ENCODE peak calls at places on chromosomes 2 and 18, in five cellular contexts. A is adipocyte; T is naive thymus-derived CD4-positive, alpha-beta T cell; F is Peyer's patch; E is CD8-positive, alpha-beta memory T cell. Q is an unnamed sample.

GRCh38 chr2:14422426-14422825 is 210.1 kb upstream of the LRATD1 start:
- DNase-seq in A (no peak), T (no peak), F (no peak), E (no peak), Q (no peak)

GRCh38 chr2:39359453-39360038 is 77.5 kb downstream of the MAP4K3 start:
- DNase-seq in A (no peak), T (no peak), F (no peak), E (no peak), Q (no peak)

GRCh38 chr18:9133225-9133624 is 3.4 kb upstream of the ANKRD12 start:
- DNase-seq in A (no peak), T (no peak), F (no peak), E (no peak), Q (no peak)

GRCh38 chr2:157784169-157784822 is 91.8 kb downstream of the ACVR1 start:
- DNase-seq in A (peak; percentile 57), T (peak; percentile 26), F (peak; percentile 83), E (no peak), Q (no peak)

GRCh38 chr2:141889788-141890187 is 241.0 kb downstream of the LRP1B start:
- DNase-seq in A (no peak), T (no peak), F (no peak), E (no peak), Q (no peak)

GRCh38 chr2:53473236-53473635 is 294.4 kb upstream of the CHAC2 start:
- DNase-seq in A (no peak), T (no peak), F (no peak), E (no peak), Q (peak; percentile 33)

GRCh38 chr18:49241852-49242251 is 218.6 kb downstream of the DYM start:
- DNase-seq in A (peak; percentile 50), T (no peak), F (no peak), E (no peak), Q (no peak)

GRCh38 chr18:7645756-7646155 is 78.6 kb downstream of the PTPRM start:
- DNase-seq in A (no peak), T (no peak), F (no peak), E (no peak), Q (no peak)

GRCh38 chr2:224712346-224712745 is 3.8 kb downstream of the CCDC195 start:
- DNase-seq in A (peak; percentile 33), T (no peak), F (no peak), E (no peak), Q (no peak)

GRCh38 chr2:176612736-176613135 is 343.5 kb downstream of the MTX2 start:
- DNase-seq in A (no peak), T (no peak), F (no peak), E (no peak), Q (no peak)

GRCh38 chr2:774436-774835 is 97.2 kb upstream of the TMEM18 start:
- DNase-seq in A (no peak), T (no peak), F (no peak), E (no peak), Q (no peak)

GRCh38 chr2:239498981-239499633 is 98.3 kb upstream of the HDAC4 start:
- DNase-seq in A (no peak), T (no peak), F (peak; percentile 59), E (no peak), Q (no peak)

GRCh38 chr2:166060191-166060590 is 67.6 kb downstream of the SCN1A start:
- DNase-seq in A (peak; percentile 45), T (no peak), F (no peak), E (no peak), Q (no peak)

GRCh38 chr2:120986898-120987650 is 251.4 kb downstream of the GLI2 start:
- DNase-seq in A (no peak), T (no peak), F (peak; percentile 37), E (no peak), Q (no peak)

GRCh38 chr2:108968619-108969018 is 20.4 kb downstream of the EDAR start:
- DNase-seq in A (no peak), T (no peak), F (peak; percentile 79), E (no peak), Q (no peak)

GRCh38 chr2:46095821-46096220 is 201.4 kb upstream of the EPAS1 start:
- DNase-seq in A (no peak), T (no peak), F (no peak), E (no peak), Q (no peak)
- H3K9me3 ChIP-seq in A (peaks cover 10% of the 10 kb centered on the region), T (no peaks in the 10 kb centered on the region), F (no peaks in the 10 kb centered on the region), E (no peaks in the 10 kb centered on the region), Q (no peaks in the 10 kb centered on the region)

GRCh38 chr18:55301196-55301540 is 286.8 kb downstream of the TCF4 start:
- DNase-seq in A (peak; percentile 71), T (no peak), F (no peak), E (no peak), Q (no peak)
- H3K36me3 ChIP-seq in A (no peaks in the 10 kb centered on the region), T (no peaks in the 10 kb centered on the region), F (no peaks in the 10 kb centered on the region), E (no peaks in the 10 kb centered on the region), Q (no peaks in the 10 kb centered on the region)

GRCh38 chr18:58325521-58325908 is 281.5 kb downstream of the NEDD4L start:
- DNase-seq in A (peak; percentile 89), T (no peak), F (no peak), E (no peak), Q (no peak)
- H3K4me3 ChIP-seq in A (no peak overlapping the region), T (no peak overlapping the region), F (no peak overlapping the region), E (no peak overlapping the region), Q (no peak overlapping the region)

GRCh38 chr2:83650897-83651296 is 808.2 kb downstream of the SUCLG1 start:
- DNase-seq in A (no peak), T (no peak), F (no peak), E (no peak), Q (no peak)
- H3K9me3 ChIP-seq in A (no peaks in the 10 kb centered on the region), T (no peaks in the 10 kb centered on the region), F (no peaks in the 10 kb centered on the region), E (no peaks in the 10 kb centered on the region), Q (no peaks in the 10 kb centered on the region)

DNA sequence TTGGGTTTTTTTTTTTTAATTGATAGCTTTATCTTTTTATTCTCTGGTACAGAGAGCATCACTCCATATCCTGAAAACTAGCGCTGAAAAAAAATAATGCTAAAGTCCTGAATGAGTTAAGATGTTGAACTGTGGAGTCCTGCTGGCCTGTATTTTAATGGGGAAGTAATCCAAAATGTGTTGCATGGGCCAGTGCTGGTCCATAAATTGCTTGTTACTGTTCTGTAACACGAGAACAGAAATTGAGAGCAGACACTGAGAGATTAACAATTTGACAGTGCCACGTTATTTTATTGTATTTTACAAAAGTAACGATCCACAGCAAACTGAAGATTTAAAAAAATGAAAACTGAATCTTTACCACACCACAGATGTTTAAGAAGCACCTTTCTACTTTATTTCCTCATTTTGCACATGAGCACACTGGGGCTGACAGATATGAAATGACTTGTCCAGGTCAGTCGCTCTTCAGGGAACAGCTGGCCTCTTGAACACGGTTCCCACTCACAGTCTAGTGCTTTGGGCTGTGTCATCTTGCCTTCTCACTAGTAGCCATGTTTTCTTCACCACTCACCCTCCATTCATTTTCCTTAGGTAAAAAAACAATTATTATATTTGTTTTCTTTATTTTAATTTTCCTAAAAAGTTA is 35.3 kb downstream of the ZCCHC2 start:
- DNase-seq in A (no peak), T (no peak), F (no peak), E (no peak), Q (no peak)
- H3K36me3 ChIP-seq in A (peaks cover 65% of the 10 kb centered on the region), T (peaks cover 18% of the 10 kb centered on the region), F (peaks cover 75% of the 10 kb centered on the region), E (peaks cover 43% of the 10 kb centered on the region), Q (peaks cover 25% of the 10 kb centered on the region)

GRCh38 chr2:221552282-221552681 is 19.8 kb downstream of the EPHA4 start:
- DNase-seq in A (no peak), T (no peak), F (no peak), E (no peak), Q (peak; percentile 23)
- H3K4me3 ChIP-seq in A (no peak overlapping the region), T (no peak overlapping the region), F (no peak overlapping the region), E (no peak overlapping the region), Q (no peak overlapping the region)

GRCh38 chr2:27573452-27573851 is 9.4 kb upstream of the ZNF512 start:
- DNase-seq in A (peak; percentile 18), T (no peak), F (no peak), E (no peak), Q (no peak)
- H3K9me3 ChIP-seq in A (peaks cover 43% of the 10 kb centered on the region), T (peaks cover 10% of the 10 kb centered on the region), F (peaks cover 3% of the 10 kb centered on the region), E (no peaks in the 10 kb centered on the region), Q (no peaks in the 10 kb centered on the region)

Q was measured in HAP-1.